ENCODE peak calls at places on chromosomes 4 and X, in four cellular contexts. W, N, S and X are unnamed samples.

GRCh38 chr4:89039735-89040338 is 17.1 kb downstream of the FAM13A start:
- DNase-seq in W (no peak), N (no peak), S (no peak), X (no peak)

GRCh38 chrX:153055827-153056748 is at the start of gene PNMA3:
- DNase-seq in W (no peak), N (no peak), S (no peak), X (no peak)

GRCh38 chrX:23434356-23434884 is 99.8 kb downstream of the PTCHD1 start:
- DNase-seq in W (peak; percentile 84), N (no peak), S (peak; percentile 57), X (peak; percentile 76)

GRCh38 chrX:138191998-138192397 is 519.5 kb downstream of the FGF13 start:
- DNase-seq in W (no peak), N (no peak), S (no peak), X (no peak)

GRCh38 chrX:11287505-11287904 is 5.7 kb upstream of the AMELX start:
- DNase-seq in W (no peak), N (no peak), S (no peak), X (no peak)

GRCh38 chr4:4443821-4444220 is 56.9 kb downstream of the NSG1 start:
- DNase-seq in W (no peak), N (no peak), S (no peak), X (no peak)

GRCh38 chr4:100294356-100294755 is 104.1 kb upstream of the DDIT4L start:
- DNase-seq in W (no peak), N (no peak), S (no peak), X (no peak)

GRCh38 chr4:16225681-16225995 is 633 bp downstream of the TAPT1 start:
- DNase-seq in W (no peak), N (no peak), S (no peak), X (no peak)

GRCh38 chr4:52551487-52551886 is 107.6 kb downstream of the USP46 start:
- DNase-seq in W (no peak), N (no peak), S (no peak), X (no peak)

GRCh38 chr4:24511371-24512063 is 72.8 kb downstream of the DHX15 start:
- DNase-seq in W (no peak), N (no peak), S (no peak), X (no peak)

GRCh38 chr4:72031868-72032619 is at the start of gene NPFFR2:
- DNase-seq in W (no peak), N (peak; percentile 47), S (no peak), X (no peak)

GRCh38 chrX:148316446-148316845 is 184.0 kb upstream of the AFF2 start:
- DNase-seq in W (no peak), N (no peak), S (no peak), X (no peak)

GRCh38 chrX:35665311-35665710 is 132.8 kb upstream of the MAGEB16 start:
- DNase-seq in W (no peak), N (no peak), S (no peak), X (no peak)

GRCh38 chr4:103424853-103425252 is 226.7 kb upstream of the CENPE start:
- DNase-seq in W (peak; percentile 32), N (peak; percentile 79), S (no peak), X (no peak)

GRCh38 chr4:153345011-153345981 is 808 bp downstream of the MND1 start:
- DNase-seq in W (no peak), N (peak; percentile 74), S (no peak), X (peak; percentile 65)

GRCh38 chr4:1752284-1753041 is 31.1 kb downstream of the TACC3 start:
- DNase-seq in W (peak; percentile 44), N (no peak), S (no peak), X (no peak)

GRCh38 chrX:153966841-153967535 is 4.6 kb downstream of the HCFC1 start:
- DNase-seq in W (no peak), N (no peak), S (no peak), X (no peak)

GRCh38 chrX:39162322-39162721 is 361.1 kb downstream of the MID1IP1 start:
- DNase-seq in W (no peak), N (no peak), S (peak; percentile 48), X (no peak)

GRCh38 chr4:12674184-12674583 is 810.0 kb downstream of the RAB28 start:
- DNase-seq in W (no peak), N (no peak), S (no peak), X (no peak)

GRCh38 chr4:145099653-145100052 is 1.5 kb downstream of the ABCE1 start:
- DNase-seq in W (no peak), N (no peak), S (no peak), X (no peak)

GRCh38 chrX:12971282-12972003 is 3.5 kb upstream of the TMSB4X start:
- DNase-seq in W (peak; percentile 79), N (peak; percentile 66), S (peak; percentile 41), X (peak; percentile 65)

GRCh38 chrX:24002167-24002566 is 24.8 kb downstream of the KLHL15 start:
- DNase-seq in W (no peak), N (no peak), S (no peak), X (no peak)

GRCh38 chrX:6363193-6363592 is 134.5 kb upstream of the NLGN4X start:
- DNase-seq in W (no peak), N (no peak), S (no peak), X (no peak)

GRCh38 chrX:27336466-27337091 is 126.6 kb downstream of the PPP4R3C start:
- DNase-seq in W (peak; percentile 33), N (peak; percentile 36), S (no peak), X (peak; percentile 49)
- TF ChIP-seq CTCF in W (no peak), N (peak; percentile 84), S (no peak), X (no peak)

GRCh38 chr4:158809611-158810486 is 41.0 kb downstream of the FNIP2 start:
- DNase-seq in W (no peak), N (no peak), S (no peak), X (no peak)
- H3K4me1 ChIP-seq in W (peaks cover 49% of the 10 kb centered on the region), N (peaks cover 31% of the 10 kb centered on the region), S (peaks cover 4% of the 10 kb centered on the region), X (peaks cover 44% of the 10 kb centered on the region)

GRCh38 chr4:151049430-151049884 is 34.4 kb upstream of the LRBA start:
- DNase-seq in W (no peak), N (no peak), S (no peak), X (no peak)

GRCh38 chr4:151045907-151046306 is 30.8 kb upstream of the LRBA start:
- DNase-seq in W (no peak), N (no peak), S (no peak), X (no peak)

GRCh38 chr4:151052785-151053184 is 37.7 kb upstream of the LRBA start:
- DNase-seq in W (no peak), N (no peak), S (no peak), X (no peak)

GRCh38 chr4:151046609-151047008 is 31.5 kb upstream of the LRBA start:
- DNase-seq in W (no peak), N (no peak), S (no peak), X (no peak)

GRCh38 chr4:151048913-151049312 is 33.8 kb upstream of the LRBA start:
- DNase-seq in W (no peak), N (no peak), S (no peak), X (no peak)
- H3K36me3 ChIP-seq in W (no peaks in the 10 kb centered on the region), N (no peaks in the 10 kb centered on the region), S (no peaks in the 10 kb centered on the region), X (no peaks in the 10 kb centered on the region)

GRCh38 chr4:146192060-146192459 is 16.5 kb downstream of the LSM6 start:
- DNase-seq in W (no peak), N (peak; percentile 66), S (no peak), X (no peak)
- TF ChIP-seq CTCF in W (no peak), N (peak; percentile 22), S (no peak), X (no peak)

GRCh38 chrX:47245156-47245555 is 12.3 kb downstream of the USP11 start:
- DNase-seq in W (no peak), N (no peak), S (no peak), X (peak; percentile 24)
- H3K4me1 ChIP-seq in W (no peaks in the 10 kb centered on the region), N (no peaks in the 10 kb centered on the region), S (no peaks in the 10 kb centered on the region), X (no peaks in the 10 kb centered on the region)

GRCh38 chr4:48766393-48766792 is 13.7 kb downstream of the FRYL start:
- DNase-seq in W (no peak), N (no peak), S (no peak), X (no peak)
- H3K36me3 ChIP-seq in W (no peaks in the 10 kb centered on the region), N (no peaks in the 10 kb centered on the region), S (no peaks in the 10 kb centered on the region), X (no peaks in the 10 kb centered on the region)

DNA sequence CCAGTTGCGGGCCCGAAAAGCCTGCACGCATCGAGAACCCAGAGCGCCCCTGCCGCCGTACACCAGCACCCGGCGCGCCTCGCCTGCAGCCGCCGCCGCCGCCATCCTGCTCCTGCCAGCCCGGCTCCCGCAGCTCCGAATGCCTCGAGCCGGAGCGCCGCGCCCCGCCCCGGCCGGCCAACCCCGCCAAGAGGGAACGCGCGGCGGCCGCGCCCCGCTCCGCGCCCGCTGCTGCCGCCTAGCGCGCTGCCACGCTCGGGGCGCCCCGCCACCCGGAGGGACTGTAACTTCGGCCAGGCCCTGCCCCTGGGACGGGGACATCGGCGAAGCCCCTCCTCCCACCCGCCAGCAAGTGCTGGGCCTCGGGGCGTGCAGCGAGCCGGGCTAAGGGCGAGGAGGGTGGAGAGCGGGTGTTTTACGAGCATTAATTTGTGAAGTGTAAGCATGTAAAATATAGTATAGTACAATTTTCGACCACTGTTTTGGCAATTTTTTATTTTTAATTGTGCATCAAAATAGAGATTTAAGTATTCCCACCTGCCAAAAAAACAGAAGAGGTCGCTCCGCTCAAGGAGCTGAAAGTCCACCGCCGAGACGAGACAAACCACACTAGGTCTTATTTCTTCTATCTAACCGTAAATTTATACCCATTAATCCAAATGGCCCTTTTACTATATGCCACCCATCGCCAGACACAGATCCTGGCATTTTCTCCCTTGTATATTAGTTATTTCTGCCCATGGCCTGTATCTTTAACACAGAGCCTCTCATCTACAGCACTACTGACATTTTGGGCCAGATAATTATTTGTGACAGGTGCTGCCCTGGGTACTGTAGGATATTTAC is at the start of gene QDPR:
- DNase-seq in W (peak; percentile 86), N (peak; percentile 94), S (peak; percentile 60), X (peak; percentile 87)
- TF ChIP-seq CTCF in W (no peak), N (peak; percentile 76), S (no peak), X (no peak)

GRCh38 chr4:105415281-105415744 is 58.5 kb downstream of the PPA2 start:
- DNase-seq in W (no peak), N (no peak), S (no peak), X (no peak)
- H3K4me1 ChIP-seq in W (no peaks in the 10 kb centered on the region), N (no peaks in the 10 kb centered on the region), S (no peaks in the 10 kb centered on the region), X (no peaks in the 10 kb centered on the region)